ENCODE peak calls at places on chromosomes 3 and 15, in five cellular contexts. G is progenitor cell of endocrine pancreas, E is T-helper 9 cell, O is GOT3, F is upper lobe of right lung. H is an unnamed sample.

GRCh38 chr3:100756441-100756840 is 47.1 kb downstream of the TFG start:
- DNase-seq in G (no peak), E (no peak), O (no peak), F (no peak), H (no peak)

GRCh38 chr3:108218811-108219210 is 3.4 kb downstream of the IFT57 start:
- DNase-seq in G (no peak), E (no peak), O (no peak), F (no peak), H (no peak)

GRCh38 chr3:58180940-58181587 is 29.7 kb downstream of the DNASE1L3 start:
- DNase-seq in G (no peak), E (no peak), O (no peak), F (no peak), H (no peak)

GRCh38 chr3:160911399-160911798 is 155.4 kb downstream of the PPM1L start:
- DNase-seq in G (no peak), E (no peak), O (no peak), F (no peak), H (no peak)

GRCh38 chr3:30538787-30539186 is 67.6 kb upstream of the TGFBR2 start:
- DNase-seq in G (no peak), E (no peak), O (no peak), F (no peak), H (no peak)

GRCh38 chr15:67085237-67085817 is 19.9 kb downstream of the SMAD3 start:
- DNase-seq in G (no peak), E (no peak), O (no peak), F (no peak), H (no peak)

GRCh38 chr15:89631902-89632264 is 23.4 kb downstream of the KIF7 start:
- DNase-seq in G (no peak), E (no peak), O (no peak), F (no peak), H (no peak)

GRCh38 chr3:45864760-45865567 is 21.4 kb upstream of the CCR9 start:
- DNase-seq in G (no peak), E (no peak), O (no peak), F (no peak), H (no peak)

GRCh38 chr3:149813367-149814281 is 609 bp downstream of the RNF13 start:
- DNase-seq in G (peak), E (peak), O (no peak), F (peak), H (no peak)

GRCh38 chr3:134066539-134067310 is 37.0 kb upstream of the SLCO2A1 start:
- DNase-seq in G (peak), E (no peak), O (no peak), F (no peak), H (no peak)

GRCh38 chr3:183178833-183179549 is 16.5 kb upstream of the LAMP3 start:
- DNase-seq in G (peak), E (no peak), O (peak), F (peak), H (no peak)

GRCh38 chr15:89898628-89899302 is 5.0 kb upstream of the AP3S2 start:
- DNase-seq in G (peak), E (peak), O (no peak), F (no peak), H (no peak)

GRCh38 chr15:68593341-68593740 is 14.5 kb downstream of the CORO2B start:
- DNase-seq in G (no peak), E (no peak), O (no peak), F (no peak), H (no peak)

GRCh38 chr3:17740703-17741102 is 1.7 kb downstream of the TBC1D5 start:
- DNase-seq in G (no peak), E (no peak), O (no peak), F (no peak), H (no peak)

GRCh38 chr15:78007965-78008886 is 69.3 kb downstream of the TBC1D2B start:
- DNase-seq in G (no peak), E (no peak), O (no peak), F (peak), H (no peak)

GRCh38 chr3:111666041-111666735 is 71.0 kb upstream of the ZBED2 start:
- DNase-seq in G (no peak), E (no peak), O (no peak), F (no peak), H (no peak)

GRCh38 chr3:45677045-45677436 is 12.2 kb upstream of the SACM1L start:
- DNase-seq in G (no peak), E (peak), O (no peak), F (peak), H (no peak)

GRCh38 chr3:51591231-51591630 is 52.7 kb downstream of the RAD54L2 start:
- DNase-seq in G (no peak), E (no peak), O (no peak), F (no peak), H (no peak)

GRCh38 chr3:97692406-97692805 is 72.2 kb upstream of the ARL6 start:
- DNase-seq in G (no peak), E (no peak), O (no peak), F (no peak), H (no peak)

GRCh38 chr3:15861163-15861562 is 63.4 kb upstream of the ANKRD28 start:
- DNase-seq in G (no peak), E (no peak), O (no peak), F (no peak), H (no peak)

GRCh38 chr15:65060641-65061397 is 7.0 kb downstream of the RASL12 start:
- DNase-seq in G (no peak), E (no peak), O (no peak), F (no peak), H (no peak)

GRCh38 chr3:71754610-71755253 is 1.1 kb downstream of the GPR27 start:
- DNase-seq in G (no peak), E (no peak), O (no peak), F (no peak), H (no peak)

GRCh38 chr3:152258448-152259302 is 10.1 kb upstream of the MBNL1 start:
- DNase-seq in G (no peak), E (peak), O (peak), F (peak), H (peak)

GRCh38 chr15:70479056-70479455 is 284.3 kb downstream of the UACA start:
- DNase-seq in G (no peak), E (no peak), O (no peak), F (no peak), H (no peak)

GRCh38 chr3:40582401-40583027 is 57.8 kb downstream of the ZNF621 start:
- DNase-seq in G (no peak), E (no peak), O (no peak), F (no peak), H (no peak)

GRCh38 chr3:49625971-49626640 is 48.0 kb upstream of the APEH start:
- DNase-seq in G (no peak), E (no peak), O (no peak), F (no peak), H (no peak)

GRCh38 chr15:72472907-72473669 is 1.0 kb upstream of the ARIH1 start:
- DNase-seq in G (no peak), E (no peak), O (no peak), F (no peak), H (no peak)

GRCh38 chr15:66655997-66656396 is 46.0 kb upstream of the SMAD6 start:
- DNase-seq in G (no peak), E (no peak), O (no peak), F (no peak), H (no peak)

GRCh38 chr3:32274306-32274705 is 35.8 kb downstream of the CMTM8 start:
- DNase-seq in G (no peak), E (no peak), O (no peak), F (no peak), H (no peak)

GRCh38 chr15:65819563-65819960 is 27.5 kb upstream of the DENND4A start:
- DNase-seq in G (no peak), E (no peak), O (no peak), F (no peak), H (no peak)

GRCh38 chr3:99352811-99353210 is 285.6 kb upstream of the COL8A1 start:
- DNase-seq in G (no peak), E (no peak), O (no peak), F (no peak), H (no peak)

GRCh38 chr3:52431459-52432223 is 13.3 kb downstream of the SEMA3G start:
- DNase-seq in G (no peak), E (no peak), O (no peak), F (no peak), H (no peak)

GRCh38 chr3:79178471-79178870 is 589.3 kb downstream of the ROBO1 start:
- DNase-seq in G (no peak), E (no peak), O (no peak), F (no peak), H (no peak)

GRCh38 chr3:95319921-95320494 is 1257.1 kb downstream of the NSUN3 start:
- DNase-seq in G (no peak), E (no peak), O (no peak), F (no peak), H (no peak)

GRCh38 chr3:119630562-119631329 is 29.6 kb downstream of the POPDC2 start:
- DNase-seq in G (no peak), E (no peak), O (no peak), F (no peak), H (no peak)

GRCh38 chr3:33030802-33031201 is 66.1 kb downstream of the GLB1 start:
- DNase-seq in G (no peak), E (no peak), O (no peak), F (no peak), H (no peak)

GRCh38 chr3:187997490-187997889 is 156.5 kb upstream of the LPP start:
- DNase-seq in G (no peak), E (no peak), O (no peak), F (no peak), H (no peak)

GRCh38 chr3:19543212-19543841 is 390.7 kb downstream of the EFHB start:
- DNase-seq in G (no peak), E (no peak), O (no peak), F (no peak), H (no peak)

GRCh38 chr3:65636326-65636725 is 402.4 kb downstream of the MAGI1 start:
- DNase-seq in G (no peak), E (no peak), O (no peak), F (no peak), H (no peak)

GRCh38 chr15:38565287-38565670 is 665 bp upstream of the RASGRP1 start:
- DNase-seq in G (no peak), E (no peak), O (no peak), F (no peak), H (no peak)